ENCODE peak calls at places on chromosomes 7 and 10, in five cellular contexts. V is left ventricle myocardium inferior, L is DND-41, H is IMR-90, U is AG09309. S is an unnamed sample.

GRCh38 chr7:66627876-66628360 is 763 bp upstream of the KCTD7 start:
- DNase-seq in V (no peak), L (peak; percentile 19), H (no peak), U (no peak), S (no peak)

GRCh38 chr7:29019896-29020295 is 61.8 kb upstream of the TRIL start:
- DNase-seq in V (peak; percentile 30), L (no peak), H (no peak), U (no peak), S (no peak)

GRCh38 chr7:131289051-131289450 is 38.6 kb upstream of the MKLN1 start:
- DNase-seq in V (no peak), L (no peak), H (no peak), U (no peak), S (no peak)

GRCh38 chr10:76779163-76779820 is 858.3 kb downstream of the KCNMA1 start:
- DNase-seq in V (no peak), L (no peak), H (peak; percentile 23), U (peak; percentile 72), S (no peak)

GRCh38 chr7:124992881-124993562 is 63.4 kb upstream of the POT1 start:
- DNase-seq in V (no peak), L (no peak), H (peak; percentile 92), U (peak; percentile 11), S (no peak)

GRCh38 chr10:72034040-72034499 is 54.3 kb downstream of the SPOCK2 start:
- DNase-seq in V (no peak), L (no peak), H (no peak), U (no peak), S (no peak)

GRCh38 chr10:47176903-47177860 is 122.8 kb upstream of the GDF10 start:
- DNase-seq in V (no peak), L (no peak), H (peak; percentile 79), U (no peak), S (no peak)

GRCh38 chr7:73707045-73707631 is 12.3 kb downstream of the STX1A start:
- DNase-seq in V (peak; percentile 60), L (peak; percentile 74), H (no peak), U (no peak), S (no peak)

GRCh38 chr10:29386347-29386999 is 97.6 kb downstream of the LYZL1 start:
- DNase-seq in V (no peak), L (peak; percentile 41), H (peak; percentile 33), U (no peak), S (peak; percentile 54)

GRCh38 chr7:132065193-132065972 is 509.0 kb upstream of the PODXL start:
- DNase-seq in V (no peak), L (no peak), H (peak; percentile 95), U (peak; percentile 88), S (no peak)

DNA sequence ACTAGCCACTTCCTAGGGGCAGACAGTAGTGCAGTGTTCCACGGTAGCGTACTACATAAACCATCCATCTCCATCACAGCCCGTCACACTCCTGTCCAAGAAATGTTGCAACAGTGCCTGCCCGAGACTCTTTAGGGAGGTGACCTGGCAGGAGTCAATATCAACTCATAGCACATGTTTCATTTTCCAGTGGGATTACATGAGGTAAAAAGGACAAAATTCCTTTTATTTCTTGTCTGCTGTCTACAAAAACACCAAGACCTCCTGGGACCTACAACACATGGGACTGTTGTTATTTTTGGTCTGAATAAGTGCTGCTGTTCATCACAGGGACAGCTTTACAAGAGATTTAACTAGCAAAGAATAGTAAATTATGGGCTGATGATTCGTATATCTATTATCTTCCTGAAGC is 99.9 kb downstream of the MPP7 start:
- DNase-seq in V (peak; percentile 40), L (no peak), H (no peak), U (peak; percentile 84), S (no peak)
- TF ChIP-seq CTCF in V (no peak), L (no peak), H (no peak), U (no peak), S (no peak)

GRCh38 chr10:92695679-92696605 is 6.2 kb downstream of the HHEX start:
- DNase-seq in V (no peak), L (no peak), H (peak; percentile 70), U (no peak), S (no peak)
- H3K4me3 ChIP-seq in V (peak overlapping the region; percentile 32), L (no peak overlapping the region), H (peak overlapping the region; percentile 47), U (peak overlapping the region; percentile 31), S (no peak overlapping the region)

DNA sequence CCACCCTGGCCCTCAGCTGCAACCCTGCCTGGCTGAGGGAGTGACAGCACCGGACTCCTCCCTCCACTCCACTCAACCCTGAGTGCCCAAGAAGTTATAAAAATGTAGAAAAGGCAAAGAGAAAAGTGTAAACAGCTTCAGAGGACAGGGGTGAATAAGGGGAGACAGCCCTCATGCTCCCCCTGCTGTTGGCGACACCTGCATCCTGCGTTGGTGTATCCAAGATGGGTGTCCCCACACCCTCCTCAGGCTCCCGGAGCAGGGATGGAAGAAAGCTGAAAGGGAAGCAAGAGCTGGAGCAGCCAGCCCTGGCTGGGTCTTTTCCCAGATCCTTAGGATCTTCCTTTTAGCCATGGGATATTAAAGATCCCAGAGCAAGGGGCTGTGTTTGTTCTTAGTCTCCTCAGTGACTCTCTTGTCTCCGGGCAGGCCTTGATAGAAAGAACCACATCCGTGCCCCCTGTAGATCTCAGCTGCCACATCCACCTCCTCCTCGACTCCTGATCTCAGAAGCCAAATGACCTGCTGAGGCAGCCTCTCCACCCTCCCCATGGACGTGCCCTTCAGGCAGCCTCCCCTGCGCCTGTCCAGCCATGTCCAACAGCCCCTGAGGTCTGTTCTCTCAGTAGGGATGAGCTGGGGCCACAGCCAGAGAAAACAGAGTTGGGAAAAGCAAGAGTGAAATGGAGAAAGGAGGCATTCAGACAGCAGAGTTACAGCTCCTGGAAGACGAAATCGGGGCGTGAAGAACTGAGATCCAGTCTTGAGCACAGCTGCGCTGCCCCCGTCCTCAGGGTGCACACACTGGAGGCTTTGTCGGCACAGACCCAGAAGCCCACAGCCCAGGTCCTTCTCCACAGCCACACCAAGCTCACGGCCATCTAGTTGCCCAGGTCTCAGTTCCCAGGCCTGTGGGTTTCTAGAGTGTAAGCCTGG is 6.8 kb downstream of the FAM131B start:
- DNase-seq in V (no peak), L (no peak), H (no peak), U (no peak), S (no peak)
- TF ChIP-seq CTCF in V (no peak), L (peak; percentile 36), H (no peak), U (peak; percentile 3), S (no peak)

DNA sequence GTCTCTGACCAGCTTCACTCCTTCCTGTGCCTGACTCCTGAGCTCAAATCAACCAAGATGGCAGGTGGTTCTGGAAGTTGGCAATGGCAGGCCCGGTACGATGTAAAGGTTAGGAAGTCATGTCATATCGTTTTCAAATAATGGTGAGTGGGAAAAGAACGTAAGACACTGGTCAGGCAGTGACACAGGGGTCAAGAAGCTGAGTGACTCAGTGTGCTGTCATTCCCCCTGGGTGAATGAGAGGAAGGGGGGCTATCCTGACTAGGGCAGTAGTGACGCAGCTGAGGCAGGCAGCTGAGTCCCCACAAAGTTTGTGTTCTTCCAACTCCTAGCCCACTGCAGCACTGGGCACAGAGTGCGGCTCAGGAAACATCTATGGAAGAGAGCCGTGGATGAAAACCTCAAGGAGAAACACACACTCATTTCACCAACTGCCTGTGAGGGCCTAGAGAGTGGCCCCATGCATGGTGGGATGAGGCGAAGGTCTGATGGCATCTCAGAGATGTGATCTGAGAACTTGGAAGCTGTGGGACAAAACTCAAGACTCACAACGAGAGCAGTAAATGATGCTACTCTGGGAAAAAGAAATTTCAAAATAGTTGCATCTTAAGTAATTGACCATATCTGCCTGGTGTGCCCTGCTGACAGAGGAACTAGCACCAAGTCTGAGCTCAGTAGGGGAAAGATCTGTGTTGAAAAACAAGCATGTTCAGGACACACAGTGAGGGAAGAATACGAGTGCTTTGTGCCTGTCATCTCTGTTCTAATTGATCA is 23.2 kb downstream of the CREB3L2 start:
- DNase-seq in V (peak; percentile 52), L (no peak), H (peak; percentile 100), U (peak; percentile 86), S (no peak)
- H3K4me3 ChIP-seq in V (no peak overlapping the region), L (no peak overlapping the region), H (no peak overlapping the region), U (no peak overlapping the region), S (no peak overlapping the region)

S was measured in GM12865.